ENCODE peak calls at places on chromosomes 12 and 14, in five cellular contexts. C is transverse colon, S is adipocyte, Q is OCI-LY7, A is heart right ventricle. L is an unnamed sample.

GRCh38 chr12:105334568-105334967 is 4.1 kb downstream of the C12orf75 start:
- DNase-seq in S (peak; percentile 65), Q (no peak), A (no peak), C (no peak), L (peak; percentile 94)

GRCh38 chr14:81710232-81710845 is 176.7 kb upstream of the SEL1L start:
- DNase-seq in C (no peak), A (no peak), S (peak; percentile 32), Q (peak; percentile 52), L (peak; percentile 64)

GRCh38 chr14:95432152-95433093 is 84.0 kb downstream of the SYNE3 start:
- DNase-seq in A (peak; percentile 60), C (peak; percentile 38), Q (peak; percentile 47), S (peak; percentile 58), L (peak; percentile 69)

GRCh38 chr14:81161088-81161487 is 59.7 kb downstream of the GTF2A1 start:
- DNase-seq in A (no peak), Q (no peak), S (no peak), C (no peak), L (no peak)

GRCh38 chr12:92363295-92364146 is 217.9 kb upstream of the BTG1 start:
- DNase-seq in C (peak; percentile 50), Q (peak; percentile 96), A (peak; percentile 36), S (peak; percentile 43), L (no peak)

GRCh38 chr12:47818382-47818700 is 1.4 kb downstream of the HDAC7 start:
- DNase-seq in Q (peak; percentile 46), C (peak; percentile 26), A (no peak), S (no peak), L (no peak)

GRCh38 chr12:123808167-123808566 is 46.1 kb downstream of the DNAH10 start:
- DNase-seq in A (no peak), C (no peak), Q (no peak), S (peak; percentile 47), L (no peak)

GRCh38 chr12:98983647-98984046 is 338.6 kb downstream of the APAF1 start:
- DNase-seq in C (no peak), S (peak; percentile 35), Q (no peak), A (no peak), L (no peak)

GRCh38 chr14:24102357-24103048 is 8.4 kb downstream of the PCK2 start:
- DNase-seq in C (no peak), A (no peak), S (no peak), Q (no peak), L (no peak)

GRCh38 chr12:14256139-14256538 is 109.3 kb upstream of the ATF7IP start:
- DNase-seq in C (no peak), A (no peak), Q (no peak), S (peak; percentile 64), L (no peak)

GRCh38 chr14:37641117-37641516 is 45.7 kb downstream of the TTC6 start:
- DNase-seq in C (no peak), S (no peak), Q (no peak), A (no peak), L (no peak)

GRCh38 chr12:106118-106561 is 39.6 kb downstream of the IQSEC3 start:
- DNase-seq in A (no peak), Q (peak; percentile 94), S (no peak), C (peak; percentile 54), L (no peak)

DNA sequence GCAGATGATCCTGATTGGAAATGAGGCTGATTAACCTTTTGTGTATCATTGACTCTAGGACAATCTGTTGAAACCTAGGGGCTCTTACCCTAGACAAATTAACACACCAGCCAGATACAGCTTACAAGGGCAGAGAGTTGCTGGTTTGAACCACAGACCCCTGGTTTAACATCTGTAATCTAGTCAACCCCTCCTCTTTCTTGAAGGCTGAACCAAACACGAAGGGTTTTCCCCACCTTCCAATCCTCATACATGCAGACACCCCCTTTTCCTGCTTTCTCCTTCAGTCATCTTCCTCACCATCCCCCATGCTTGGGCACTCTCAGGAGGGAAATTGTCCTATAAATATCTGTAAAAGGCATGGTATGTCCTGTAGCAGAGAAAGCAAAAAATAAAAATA is 126.0 kb upstream of the HIF1A start:
- DNase-seq in S (no peak), A (no peak), Q (peak; percentile 42), C (no peak), L (no peak)
- H3K4me1 ChIP-seq in S (peaks cover 95% of the 10 kb centered on the region), A (peaks cover 25% of the 10 kb centered on the region), Q (peaks cover 70% of the 10 kb centered on the region), C (peaks cover 23% of the 10 kb centered on the region), L (no peaks in the 10 kb centered on the region)

GRCh38 chr12:79659961-79660431 is 30.8 kb downstream of the PAWR start:
- DNase-seq in A (no peak), S (no peak), Q (no peak), C (no peak), L (peak; percentile 86)

GRCh38 chr12:79658221-79658620 is 32.5 kb downstream of the PAWR start:
- DNase-seq in C (no peak), A (no peak), Q (no peak), S (peak; percentile 41), L (no peak)

GRCh38 chr12:79661629-79662028 is 29.1 kb downstream of the PAWR start:
- DNase-seq in C (no peak), Q (no peak), A (no peak), S (no peak), L (no peak)

GRCh38 chr12:79655036-79655435 is 35.7 kb downstream of the PAWR start:
- DNase-seq in C (no peak), Q (no peak), S (no peak), A (no peak), L (peak; percentile 73)

GRCh38 chr12:79657136-79657535 is 33.6 kb downstream of the PAWR start:
- DNase-seq in Q (no peak), A (no peak), S (no peak), C (no peak), L (no peak)
- H3K4me1 ChIP-seq in Q (no peaks in the 10 kb centered on the region), A (peaks cover 9% of the 10 kb centered on the region), S (peaks cover 4% of the 10 kb centered on the region), C (peaks cover 17% of the 10 kb centered on the region), L (peaks cover 61% of the 10 kb centered on the region)

GRCh38 chr14:94380225-94381148 is 7.9 kb downstream of the SERPINA1 start:
- DNase-seq in C (no peak), S (no peak), Q (no peak), A (no peak), L (no peak)
- H3K4me1 ChIP-seq in C (no peaks in the 10 kb centered on the region), S (peaks cover 26% of the 10 kb centered on the region), Q (no peaks in the 10 kb centered on the region), A (no peaks in the 10 kb centered on the region), L (peaks cover 5% of the 10 kb centered on the region)

GRCh38 chr12:116642683-116643082 is 83.5 kb downstream of the MAP1LC3B2 start:
- DNase-seq in A (no peak), Q (peak; percentile 24), C (no peak), S (no peak), L (no peak)
- H3K4me1 ChIP-seq in A (no peaks in the 10 kb centered on the region), Q (no peaks in the 10 kb centered on the region), C (peaks cover 4% of the 10 kb centered on the region), S (peaks cover 13% of the 10 kb centered on the region), L (no peaks in the 10 kb centered on the region)

DNA sequence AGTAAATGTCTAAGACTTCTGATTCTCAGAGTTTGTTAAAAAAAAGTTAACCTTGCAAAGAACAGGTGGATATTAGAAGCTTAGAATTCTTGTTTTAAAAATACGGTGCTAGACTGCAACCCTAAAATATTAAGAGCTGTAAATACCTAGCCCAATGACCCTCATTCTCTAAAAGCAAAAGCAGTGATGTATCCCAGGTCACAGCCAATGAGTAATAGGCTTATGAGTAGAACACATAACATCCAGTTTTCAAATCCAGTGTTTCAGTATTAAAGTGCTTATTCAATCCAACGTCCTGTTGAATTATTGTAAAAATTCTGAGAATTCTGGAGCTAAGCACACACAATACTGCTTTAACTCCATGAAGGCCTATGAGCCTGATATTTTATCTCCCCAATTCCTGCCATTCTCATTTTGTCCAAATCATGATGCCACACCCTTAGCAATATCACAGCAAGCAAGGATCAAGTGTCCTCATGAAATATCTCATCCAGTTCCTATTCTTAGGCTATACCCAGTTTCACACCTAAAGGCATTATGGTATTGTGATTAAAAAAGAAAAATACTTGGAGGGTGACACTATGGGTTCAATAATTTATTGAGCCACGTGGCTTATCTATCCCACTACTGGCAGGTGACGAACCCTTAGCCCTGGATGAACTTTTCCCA is 15.3 kb upstream of the ARID4A start:
- DNase-seq in Q (no peak), S (no peak), A (no peak), C (no peak), L (no peak)
- H3K4me1 ChIP-seq in Q (no peaks in the 10 kb centered on the region), S (peaks cover 33% of the 10 kb centered on the region), A (peaks cover 26% of the 10 kb centered on the region), C (peaks cover 29% of the 10 kb centered on the region), L (no peaks in the 10 kb centered on the region)

L was measured in HAP-1.